ENCODE peak calls at places on chromosomes 3 and 15, in four cellular contexts. X, G, B and Y are unnamed samples.

GRCh38 chr3:177904661-177905060 is 631.6 kb upstream of the KCNMB2 start:
- DNase-seq in X (no peak), G (no peak), B (no peak), Y (no peak)

GRCh38 chr3:189144645-189145044 is 27.1 kb upstream of the TPRG1 start:
- DNase-seq in X (no peak), G (peak), B (peak), Y (peak)

GRCh38 chr15:84799511-84800187 is 17.5 kb upstream of the ALPK3 start:
- DNase-seq in X (no peak), G (no peak), B (no peak), Y (no peak)

GRCh38 chr15:84034831-84035753 is 200.5 kb upstream of the GOLGA6L4 start:
- DNase-seq in X (peak), G (peak), B (peak), Y (peak)

GRCh38 chr3:56157693-56158092 is 310.6 kb downstream of the ERC2 start:
- DNase-seq in X (no peak), G (peak), B (peak), Y (peak)

GRCh38 chr15:66919421-66919820 is 146.0 kb upstream of the SMAD3 start:
- DNase-seq in X (peak), G (no peak), B (no peak), Y (peak)

GRCh38 chr3:52185837-52186236 is 12.1 kb upstream of the ALAS1 start:
- DNase-seq in X (no peak), G (no peak), B (no peak), Y (no peak)

GRCh38 chr3:191236635-191237034 is 37.6 kb downstream of the OSTN start:
- DNase-seq in X (no peak), G (peak), B (peak), Y (no peak)

GRCh38 chr3:4568831-4569230 is 75.7 kb downstream of the ITPR1 start:
- DNase-seq in X (no peak), G (no peak), B (no peak), Y (no peak)

GRCh38 chr3:187210555-187211327 is 13.5 kb downstream of the RTP1 start:
- DNase-seq in X (no peak), G (peak), B (no peak), Y (no peak)

GRCh38 chr3:37982351-37982750 is 8.2 kb upstream of the VILL start:
- DNase-seq in X (no peak), G (no peak), B (no peak), Y (no peak)

GRCh38 chr3:25033407-25034029 is 394.5 kb upstream of the RARB start:
- DNase-seq in X (peak), G (no peak), B (peak), Y (peak)

GRCh38 chr15:71066983-71067382 is 48.3 kb upstream of the THSD4 start:
- DNase-seq in X (no peak), G (peak), B (peak), Y (peak)

GRCh38 chr3:49799761-49800160 is at the start of gene CDHR4:
- DNase-seq in X (no peak), G (peak), B (peak), Y (peak)

GRCh38 chr3:124607163-124607562 is 123.1 kb upstream of the UMPS start:
- DNase-seq in X (no peak), G (peak), B (peak), Y (peak)

GRCh38 chr3:152089528-152089927 is 179.2 kb upstream of the MBNL1 start:
- DNase-seq in X (no peak), G (no peak), B (no peak), Y (no peak)

GRCh38 chr3:152828075-152828840 is 6.7 kb upstream of the P2RY1 start:
- DNase-seq in X (no peak), G (no peak), B (no peak), Y (no peak)

GRCh38 chr3:163622384-163622783 is 1455.9 kb downstream of the SI start:
- DNase-seq in X (no peak), G (no peak), B (peak), Y (no peak)

GRCh38 chr3:44661189-44661588 is 12.7 kb downstream of the ZNF35 start:
- DNase-seq in X (no peak), G (no peak), B (no peak), Y (no peak)

GRCh38 chr15:88804257-88804656 is 1.0 kb downstream of the ACAN start:
- DNase-seq in X (no peak), G (no peak), B (no peak), Y (no peak)
- TF ChIP-seq CTCF in X (no peak), G (no peak), B (no peak), Y (no peak)

GRCh38 chr3:126419151-126419703 is 24.5 kb downstream of the CFAP100 start:
- DNase-seq in X (no peak), G (no peak), B (no peak), Y (no peak)
- TF ChIP-seq CTCF in X (no peak), G (no peak), B (no peak), Y (no peak)

GRCh38 chr15:82680200-82681102 is 29.2 kb downstream of the AP3B2 start:
- DNase-seq in X (peak), G (no peak), B (no peak), Y (peak)
- TF ChIP-seq CTCF in X (no peak), G (no peak), B (no peak), Y (peak)

GRCh38 chr3:149486726-149487125 is 12.2 kb downstream of the TM4SF4 start:
- DNase-seq in X (no peak), G (no peak), B (no peak), Y (no peak)

GRCh38 chr3:149493315-149494021 is 19.0 kb downstream of the TM4SF4 start:
- DNase-seq in X (no peak), G (no peak), B (no peak), Y (no peak)

GRCh38 chr3:149490260-149490971 is 15.9 kb downstream of the TM4SF4 start:
- DNase-seq in X (no peak), G (no peak), B (no peak), Y (no peak)

GRCh38 chr3:149489060-149489690 is 14.7 kb downstream of the TM4SF4 start:
- DNase-seq in X (no peak), G (no peak), B (no peak), Y (peak)

GRCh38 chr3:149487598-149488197 is 13.2 kb downstream of the TM4SF4 start:
- DNase-seq in X (no peak), G (no peak), B (no peak), Y (peak)
- TF ChIP-seq CTCF in X (peak), G (no peak), B (peak), Y (peak)

GRCh38 chr15:80816049-80816653 is 37.0 kb downstream of the CEMIP start:
- DNase-seq in X (no peak), G (no peak), B (no peak), Y (no peak)

GRCh38 chr15:80817901-80818300 is 38.7 kb downstream of the CEMIP start:
- DNase-seq in X (no peak), G (no peak), B (no peak), Y (no peak)

GRCh38 chr15:80811781-80812180 is 32.6 kb downstream of the CEMIP start:
- DNase-seq in X (no peak), G (no peak), B (no peak), Y (no peak)

GRCh38 chr15:80818996-80819395 is 39.8 kb downstream of the CEMIP start:
- DNase-seq in X (no peak), G (no peak), B (no peak), Y (no peak)

GRCh38 chr15:80815076-80815475 is 35.9 kb downstream of the CEMIP start:
- DNase-seq in X (no peak), G (no peak), B (no peak), Y (no peak)
- TF ChIP-seq CTCF in X (no peak), G (no peak), B (no peak), Y (no peak)

GRCh38 chr3:29145370-29145769 is 135.5 kb upstream of the RBMS3 start:
- DNase-seq in X (no peak), G (no peak), B (no peak), Y (no peak)

GRCh38 chr3:29144361-29144760 is 136.5 kb upstream of the RBMS3 start:
- DNase-seq in X (no peak), G (no peak), B (no peak), Y (no peak)

GRCh38 chr3:29141912-29142262 is 139.0 kb upstream of the RBMS3 start:
- DNase-seq in X (no peak), G (no peak), B (no peak), Y (no peak)

GRCh38 chr3:29143151-29143550 is 137.7 kb upstream of the RBMS3 start:
- DNase-seq in X (no peak), G (no peak), B (no peak), Y (no peak)

GRCh38 chr3:29144807-29145206 is 136.1 kb upstream of the RBMS3 start:
- DNase-seq in X (no peak), G (peak), B (peak), Y (no peak)
- TF ChIP-seq CTCF in X (no peak), G (no peak), B (peak), Y (no peak)